ENCODE peak calls at places on chromosomes 2 and 18, in five cellular contexts. G is fibroblast of mammary gland, S is astrocyte of the spinal cord, B is SK-N-SH, T is mammary epithelial cell. X is an unnamed sample.

GRCh38 chr2:219245899-219246230 is 586 bp downstream of the STK16 start:
- DNase-seq in G (no peak), T (no peak), S (no peak), B (no peak), X (no peak)

GRCh38 chr2:45653584-45653983 is 2.1 kb downstream of the PRKCE start:
- DNase-seq in T (no peak), S (peak), B (no peak), G (no peak), X (no peak)

GRCh38 chr2:128273469-128274081 is 45.1 kb downstream of the HS6ST1 start:
- DNase-seq in B (no peak), T (no peak), S (no peak), G (no peak), X (no peak)

GRCh38 chr18:61496374-61496773 is 163.1 kb downstream of the CDH20 start:
- DNase-seq in S (no peak), B (no peak), G (no peak), T (no peak), X (no peak)

GRCh38 chr18:80198994-80199748 is 48.1 kb downstream of the PARD6G start:
- DNase-seq in S (no peak), T (no peak), G (no peak), B (no peak), X (no peak)

GRCh38 chr2:232288489-232288888 is 90.1 kb upstream of the ALPP start:
- DNase-seq in B (no peak), T (no peak), G (no peak), S (no peak), X (no peak)

GRCh38 chr2:241724259-241724974 is 10.0 kb upstream of the D2HGDH start:
- DNase-seq in B (peak), T (no peak), S (no peak), G (no peak), X (no peak)

GRCh38 chr2:177419274-177419673 is 26.7 kb downstream of the AGPS start:
- DNase-seq in T (peak), B (no peak), G (peak), S (peak), X (peak)

GRCh38 chr18:35680139-35680551 is 98.6 kb downstream of the GALNT1 start:
- DNase-seq in B (no peak), T (no peak), S (no peak), G (no peak), X (no peak)

GRCh38 chr18:63073481-63073880 is 246.1 kb downstream of the BCL2 start:
- DNase-seq in T (no peak), B (no peak), S (no peak), G (no peak), X (no peak)

GRCh38 chr2:232449964-232450363 is 6.0 kb upstream of the ALPI start:
- DNase-seq in B (peak), G (no peak), T (no peak), S (no peak), X (no peak)

GRCh38 chr2:57450170-57450569 is 596.4 kb upstream of the VRK2 start:
- DNase-seq in B (no peak), S (no peak), G (no peak), T (no peak), X (no peak)

GRCh38 chr2:150101947-150102346 is 385.5 kb downstream of the RND3 start:
- DNase-seq in G (no peak), B (no peak), S (no peak), T (no peak), X (no peak)

GRCh38 chr2:218465987-218466633 is 47.2 kb downstream of the VIL1 start:
- DNase-seq in B (peak), G (peak), S (peak), T (no peak), X (peak)

GRCh38 chr2:107263596-107264090 is 377.7 kb upstream of the ST6GAL2 start:
- DNase-seq in G (no peak), T (no peak), S (no peak), B (peak), X (no peak)

GRCh38 chr2:191719938-191720337 is 42.0 kb downstream of the NABP1 start:
- DNase-seq in G (no peak), B (no peak), T (no peak), S (no peak), X (no peak)

GRCh38 chr18:80103231-80103630 is 5.8 kb upstream of the ADNP2 start:
- DNase-seq in T (no peak), B (no peak), G (peak), S (peak), X (peak)

GRCh38 chr2:227301523-227301922 is 23.5 kb upstream of the MFF start:
- DNase-seq in T (no peak), B (no peak), S (no peak), G (no peak), X (no peak)

GRCh38 chr2:160061533-160062282 is 707 bp downstream of the PLA2R1 start:
- DNase-seq in T (no peak), B (peak), S (no peak), G (no peak), X (no peak)

GRCh38 chr2:25274868-25275574 is 66.7 kb downstream of the DNMT3A start:
- DNase-seq in T (no peak), B (no peak), S (no peak), G (peak), X (no peak)

GRCh38 chr2:25275575-25275965 is 66.2 kb downstream of the DNMT3A start:
- DNase-seq in S (no peak), G (no peak), B (no peak), T (no peak), X (no peak)

GRCh38 chr2:25279091-25279651 is 62.6 kb downstream of the DNMT3A start:
- DNase-seq in S (no peak), G (peak), B (no peak), T (peak), X (peak)

GRCh38 chr2:25273985-25274550 is 67.7 kb downstream of the DNMT3A start:
- DNase-seq in B (no peak), G (no peak), S (no peak), T (no peak), X (no peak)

DNA sequence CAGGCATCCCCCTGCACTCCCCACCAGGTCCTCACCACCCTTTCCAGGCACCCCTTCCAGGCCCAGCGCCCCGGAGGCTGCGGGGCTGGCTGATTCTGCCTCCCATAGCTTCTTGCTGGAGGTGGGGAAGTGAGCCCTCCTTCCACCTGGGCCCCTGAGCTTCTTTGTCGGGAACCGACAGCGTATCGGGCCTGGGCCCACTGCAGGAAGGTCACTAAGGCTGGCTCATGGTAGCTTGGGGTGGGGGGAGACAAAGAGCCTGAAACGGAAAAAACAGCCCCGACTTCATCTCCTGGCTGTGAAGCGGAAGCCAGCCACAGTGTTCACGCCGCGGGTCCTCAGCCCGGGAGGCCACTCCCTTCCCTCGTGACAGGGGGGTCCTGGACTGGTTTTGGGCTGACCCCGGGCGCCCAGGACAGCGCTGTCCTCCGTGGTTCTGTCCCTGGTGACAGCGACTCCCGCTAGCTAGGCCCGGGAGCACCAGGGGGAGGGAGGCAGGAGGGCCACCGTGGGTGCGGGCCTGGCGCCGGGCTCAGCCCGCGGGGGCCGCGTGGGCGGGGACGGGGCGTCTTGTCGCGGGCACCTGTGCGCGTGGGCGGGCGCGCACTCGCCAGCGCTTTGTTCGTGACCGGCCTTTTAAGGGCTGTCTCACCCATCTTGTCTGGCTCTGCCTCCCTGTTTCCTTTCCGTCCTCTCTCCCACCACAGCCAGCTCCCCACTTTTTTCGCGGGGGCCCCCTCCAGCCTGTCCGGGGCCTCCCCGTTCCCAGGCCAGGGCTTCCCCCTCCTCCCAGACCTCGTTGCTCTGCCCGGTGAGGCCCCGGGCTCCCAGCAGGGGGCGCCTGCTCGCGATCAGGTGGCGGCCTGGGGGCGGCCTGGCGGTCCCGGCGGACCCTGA is 64.9 kb downstream of the DNMT3A start:
- DNase-seq in S (no peak), G (no peak), B (peak), T (no peak), X (peak)
- H3K4me3 ChIP-seq in S (no peak), G (no peak), B (no peak), T (no peak), X (peak)

DNA sequence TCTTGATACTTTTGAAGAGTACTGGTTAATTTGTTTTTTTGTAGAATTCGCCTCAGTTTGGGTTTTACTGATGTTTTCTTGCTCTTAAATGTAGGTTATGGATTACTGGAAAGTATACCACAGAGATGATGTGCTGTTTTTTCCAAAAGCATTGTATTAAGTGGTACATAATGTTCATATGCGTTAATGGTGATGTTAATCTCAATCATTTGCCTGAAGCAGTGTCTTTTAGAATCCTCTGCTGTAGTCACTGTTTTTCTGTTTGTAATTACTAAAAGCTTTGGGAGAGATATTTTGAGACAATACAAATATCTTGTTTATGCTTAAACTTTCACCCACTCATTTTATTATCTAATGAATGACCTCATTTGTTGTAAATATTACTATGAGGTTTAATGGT is 163.4 kb upstream of the LRP1B start:
- DNase-seq in B (peak), G (no peak), S (no peak), T (no peak), X (no peak)
- TF ChIP-seq CTCF in B (no peak), G (no peak), S (no peak), T (no peak), X (no peak)

DNA sequence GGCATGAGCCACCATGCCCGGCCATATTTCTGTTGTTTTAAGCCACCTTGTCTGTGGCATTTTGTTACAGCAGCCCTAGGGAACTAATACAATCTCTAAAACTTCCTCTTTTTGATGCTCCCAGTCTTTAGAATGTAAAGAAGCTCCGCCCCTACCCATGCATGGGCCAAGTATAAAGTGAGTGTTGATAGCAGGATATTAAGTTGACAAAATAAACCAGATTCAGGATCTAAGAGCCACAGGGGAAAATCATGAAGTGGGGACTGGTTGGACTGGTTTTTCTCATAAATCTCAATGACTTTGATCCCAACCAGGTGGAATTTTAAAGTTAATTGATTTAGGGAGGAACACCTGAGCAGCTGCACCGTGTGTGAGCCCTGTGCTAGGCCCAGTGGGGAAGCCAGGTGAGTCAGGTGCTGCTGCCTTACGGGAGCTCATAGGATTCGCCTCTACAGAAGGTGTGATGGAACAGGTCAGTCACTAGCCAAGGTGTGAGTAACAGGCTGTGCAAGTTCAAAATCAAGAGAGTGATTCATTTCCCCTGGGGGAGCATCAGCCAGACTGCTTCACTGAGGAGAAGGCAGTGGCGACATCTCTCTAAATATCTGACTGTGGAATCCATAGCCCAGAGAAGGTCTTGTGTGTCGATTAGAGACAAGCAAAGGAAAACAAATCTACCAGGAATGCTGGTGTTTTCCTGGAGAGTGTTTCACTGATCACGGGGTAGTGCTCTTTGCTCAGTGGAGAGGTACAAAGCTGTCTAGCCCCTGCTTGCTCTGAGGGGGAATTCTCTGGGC is 63.0 kb upstream of the MSH2 start:
- DNase-seq in B (no peak), S (no peak), G (peak), T (peak), X (peak)
- H3K4me3 ChIP-seq in B (no peak), S (no peak), G (no peak), T (no peak), X (no peak)

GRCh38 chr2:152755029-152755428 is 36.6 kb downstream of the ARL6IP6 start:
- DNase-seq in T (peak), G (no peak), B (no peak), S (no peak), X (peak)
- TF ChIP-seq CTCF in T (peak), G (peak), B (peak), S (peak), X (peak)

DNA sequence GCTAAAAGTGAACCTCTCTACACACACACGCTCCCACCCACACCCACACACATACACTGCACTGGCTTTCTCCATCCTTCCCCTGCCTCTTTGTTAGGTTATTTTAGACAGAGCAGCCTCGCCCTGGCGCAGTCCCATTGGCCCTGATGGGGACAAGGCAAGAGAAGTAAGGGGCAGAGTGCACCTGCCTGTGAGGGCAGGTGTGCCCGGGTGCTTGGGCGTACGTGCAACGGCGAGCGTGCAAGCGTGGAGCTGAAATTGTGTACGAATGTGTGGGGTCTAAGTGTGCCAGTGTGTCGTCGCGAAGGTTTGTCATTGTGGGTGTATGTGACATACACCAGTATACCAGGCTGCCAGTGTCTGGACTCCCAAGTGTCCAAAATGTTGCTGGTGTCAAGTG is 514 bp downstream of the LRATD1 start:
- DNase-seq in S (no peak), G (no peak), T (peak), B (no peak), X (no peak)
- H3K4me3 ChIP-seq in S (peak), G (peak), T (peak), B (peak), X (peak)

GRCh38 chr2:118221952-118222594 is 133.8 kb downstream of the INSIG2 start:
- DNase-seq in S (peak), B (peak), T (peak), G (peak), X (peak)
- TF ChIP-seq CTCF in S (peak), B (peak), T (peak), G (peak), X (peak)

GRCh38 chr18:13136689-13137040 is 81.9 kb upstream of the LDLRAD4 start:
- DNase-seq in S (peak), T (peak), B (peak), G (no peak), X (peak)

GRCh38 chr18:13138822-13139139 is 79.8 kb upstream of the LDLRAD4 start:
- DNase-seq in T (no peak), B (no peak), G (no peak), S (no peak), X (no peak)

GRCh38 chr18:13139885-13140450 is 78.6 kb upstream of the LDLRAD4 start:
- DNase-seq in S (no peak), B (no peak), T (no peak), G (no peak), X (no peak)

GRCh38 chr18:13137041-13137938 is 81.3 kb upstream of the LDLRAD4 start:
- DNase-seq in B (peak), G (no peak), T (no peak), S (peak), X (peak)

GRCh38 chr18:13137939-13138821 is 80.4 kb upstream of the LDLRAD4 start:
- DNase-seq in B (no peak), S (no peak), G (peak), T (no peak), X (peak)
- H3K4me3 ChIP-seq in B (no peak), S (no peak), G (peak), T (no peak), X (peak)

X was measured in fibroblast of villous mesenchyme.